ENCODE peak calls at places on chromosomes 2 and 18, in nine cellular contexts. K, X, B, Q, O, L, J, I and E are unnamed samples.

GRCh38 chr2:240501531-240501991 is 56.2 kb downstream of the ANKMY1 start:
- DNase-seq in K (no peak), X (no peak), B (no peak), Q (no peak), O (peak), L (no peak), J (no peak), I (no peak), E (no peak)

GRCh38 chr2:215881582-215881981 is 131.8 kb downstream of the MREG start:
- DNase-seq in K (no peak), X (no peak), B (no peak), Q (no peak), O (no peak), L (no peak), J (no peak), I (no peak), E (no peak)

GRCh38 chr2:60391250-60392013 is 162.0 kb downstream of the BCL11A start:
- DNase-seq in K (no peak), X (no peak), B (peak), Q (no peak), O (no peak), L (no peak), J (no peak), I (no peak), E (no peak)

GRCh38 chr18:10099539-10100140 is 185.8 kb downstream of the VAPA start:
- DNase-seq in K (no peak), X (no peak), B (no peak), Q (no peak), O (no peak), L (no peak), J (no peak), I (no peak), E (no peak)

GRCh38 chr2:59706729-59707128 is 846.7 kb downstream of the BCL11A start:
- DNase-seq in K (no peak), X (no peak), B (no peak), Q (no peak), O (no peak), L (no peak), J (no peak), I (no peak), E (no peak)

GRCh38 chr18:62963522-62963921 is 248.2 kb downstream of the PHLPP1 start:
- DNase-seq in K (no peak), X (no peak), B (no peak), Q (no peak), O (no peak), L (no peak), J (no peak), I (no peak), E (no peak)

GRCh38 chr2:158489366-158490112 is 32.8 kb downstream of the PKP4 start:
- DNase-seq in K (no peak), X (no peak), B (no peak), Q (no peak), O (no peak), L (no peak), J (no peak), I (no peak), E (no peak)

GRCh38 chr2:58156780-58157179 is 84.3 kb downstream of the FANCL start:
- DNase-seq in K (no peak), X (no peak), B (no peak), Q (no peak), O (no peak), L (no peak), J (no peak), I (no peak), E (no peak)

GRCh38 chr2:201419057-201419635 is 32.1 kb downstream of the TRAK2 start:
- DNase-seq in K (no peak), X (no peak), B (no peak), Q (no peak), O (no peak), L (no peak), J (no peak), I (no peak), E (no peak)

GRCh38 chr2:191151315-191151698 is 513 bp upstream of the STAT4 start:
- DNase-seq in K (no peak), X (no peak), B (no peak), Q (no peak), O (no peak), L (no peak), J (no peak), I (peak), E (no peak)

GRCh38 chr18:41842886-41843285 is 112.1 kb upstream of the PIK3C3 start:
- DNase-seq in K (no peak), X (no peak), B (no peak), Q (no peak), O (no peak), L (no peak), J (no peak), I (no peak), E (no peak)

GRCh38 chr2:96977631-96978195 is 8.7 kb downstream of the FAM178B start:
- DNase-seq in K (no peak), X (peak), B (no peak), Q (no peak), O (no peak), L (no peak), J (no peak), I (no peak), E (no peak)

GRCh38 chr2:174829550-174829949 is 65.3 kb upstream of the CHRNA1 start:
- DNase-seq in K (no peak), X (no peak), B (no peak), Q (no peak), O (no peak), L (no peak), J (no peak), I (no peak), E (no peak)

GRCh38 chr2:19348692-19349091 is 9.7 kb downstream of the OSR1 start:
- DNase-seq in K (no peak), X (no peak), B (no peak), Q (no peak), O (no peak), L (no peak), J (no peak), I (no peak), E (no peak)

GRCh38 chr2:96869824-96870630 is at the start of gene SEMA4C:
- DNase-seq in K (peak), X (peak), B (peak), Q (no peak), O (no peak), L (no peak), J (peak), I (peak), E (no peak)

GRCh38 chr2:42147641-42148274 is 21.4 kb upstream of the EML4 start:
- DNase-seq in K (no peak), X (no peak), B (no peak), Q (no peak), O (no peak), L (no peak), J (no peak), I (no peak), E (no peak)

GRCh38 chr18:58209326-58209725 is 165.3 kb downstream of the NEDD4L start:
- DNase-seq in K (no peak), X (no peak), B (no peak), Q (no peak), O (no peak), L (no peak), J (no peak), I (no peak), E (no peak)

GRCh38 chr2:222875482-222875881 is 14.6 kb downstream of the ACSL3 start:
- DNase-seq in K (no peak), X (no peak), B (no peak), Q (no peak), O (no peak), L (no peak), J (no peak), I (no peak), E (no peak)

GRCh38 chr2:147030966-147031760 is 813.7 kb upstream of the ACVR2A start:
- DNase-seq in K (no peak), X (no peak), B (no peak), Q (no peak), O (no peak), L (no peak), J (no peak), I (no peak), E (no peak)

GRCh38 chr18:68940039-68940438 is 142.2 kb downstream of the CCDC102B start:
- DNase-seq in K (no peak), X (no peak), B (no peak), Q (no peak), O (no peak), L (no peak), J (no peak), I (no peak), E (no peak)

GRCh38 chr2:207812058-207812857 is 42.6 kb upstream of the FZD5 start:
- DNase-seq in K (no peak), X (no peak), B (no peak), Q (no peak), O (no peak), L (no peak), J (no peak), I (no peak), E (no peak)

GRCh38 chr18:62938451-62938850 is 223.1 kb downstream of the PHLPP1 start:
- DNase-seq in K (no peak), X (no peak), B (no peak), Q (no peak), O (no peak), L (no peak), J (no peak), I (no peak), E (no peak)

GRCh38 chr2:25521665-25522387 is 151.6 kb downstream of the DTNB start:
- DNase-seq in K (peak), X (no peak), B (peak), Q (peak), O (no peak), L (peak), J (peak), I (peak), E (peak)

GRCh38 chr2:241815477-241816430 is 6.8 kb downstream of the NEU4 start:
- DNase-seq in K (no peak), X (no peak), B (no peak), Q (no peak), O (no peak), L (no peak), J (no peak), I (no peak), E (no peak)

GRCh38 chr2:141554810-141555209 is 576.0 kb downstream of the LRP1B start:
- DNase-seq in K (no peak), X (peak), B (no peak), Q (peak), O (no peak), L (no peak), J (no peak), I (no peak), E (no peak)

GRCh38 chr18:13611058-13611615 is 115.2 kb downstream of the FAM210A start:
- DNase-seq in K (no peak), X (peak), B (peak), Q (peak), O (no peak), L (no peak), J (peak), I (no peak), E (no peak)

GRCh38 chr2:38056216-38056615 is 19.7 kb downstream of the CYP1B1 start:
- DNase-seq in K (no peak), X (no peak), B (no peak), Q (no peak), O (no peak), L (no peak), J (no peak), I (no peak), E (no peak)

GRCh38 chr2:119106301-119106897 is 52.2 kb downstream of the C1QL2 start:
- DNase-seq in K (no peak), X (no peak), B (no peak), Q (peak), O (peak), L (peak), J (no peak), I (no peak), E (no peak)

GRCh38 chr18:10798727-10799435 is 273.1 kb downstream of the NAPG start:
- DNase-seq in K (no peak), X (no peak), B (no peak), Q (no peak), O (no peak), L (no peak), J (no peak), I (no peak), E (no peak)

GRCh38 chr18:31661965-31662364 is 22.4 kb downstream of the B4GALT6 start:
- DNase-seq in K (no peak), X (no peak), B (no peak), Q (no peak), O (no peak), L (no peak), J (no peak), I (no peak), E (no peak)

GRCh38 chr2:237603718-237604362 is 13.3 kb upstream of the RAB17 start:
- DNase-seq in K (peak), X (peak), B (no peak), Q (no peak), O (no peak), L (no peak), J (peak), I (peak), E (peak)

GRCh38 chr2:240630771-240631560 is 5.7 kb downstream of the GPR35 start:
- DNase-seq in K (no peak), X (no peak), B (no peak), Q (no peak), O (peak), L (no peak), J (no peak), I (peak), E (no peak)

GRCh38 chr2:43057026-43057741 is 169.2 kb downstream of the ZFP36L2 start:
- DNase-seq in K (no peak), X (peak), B (no peak), Q (no peak), O (no peak), L (no peak), J (no peak), I (no peak), E (no peak)

GRCh38 chr2:124810132-124810531 is 785.0 kb downstream of the CNTNAP5 start:
- DNase-seq in K (no peak), X (peak), B (peak), Q (peak), O (no peak), L (no peak), J (no peak), I (no peak), E (no peak)

GRCh38 chr2:71630110-71630967 is 177.0 kb downstream of the DYSF start:
- DNase-seq in K (no peak), X (no peak), B (no peak), Q (no peak), O (no peak), L (no peak), J (no peak), I (no peak), E (no peak)